ENCODE peak calls at places on chromosome 20, in ten cellular contexts. T, E, C, W, J, B, P, N, L and F are unnamed samples.

GRCh38 chr20:36384022-36384619 is 78.0 kb downstream of the DLGAP4 start:
- DNase-seq in W (peak; percentile 28), J (no peak), B (no peak), E (peak; percentile 19), N (no peak), T (peak; percentile 67), C (no peak), P (peak; percentile 24), L (no peak), F (peak; percentile 51)

GRCh38 chr20:17460119-17460518 is 71.1 kb downstream of the BFSP1 start:
- DNase-seq in P (no peak), W (no peak), L (no peak), N (no peak), J (no peak), T (no peak), B (no peak), C (no peak), E (no peak), F (no peak)

GRCh38 chr20:21725892-21726291 is 20.4 kb downstream of the PAX1 start:
- DNase-seq in T (no peak), P (no peak), L (no peak), W (no peak), E (no peak), B (no peak), C (no peak), J (no peak), N (no peak), F (no peak)

GRCh38 chr20:49612127-49612738 is 44.3 kb upstream of the PTGIS start:
- DNase-seq in E (no peak), N (peak; percentile 46), B (no peak), W (no peak), L (no peak), P (no peak), C (no peak), T (no peak), J (no peak), F (no peak)

GRCh38 chr20:24672181-24672880 is 202.9 kb downstream of the SYNDIG1 start:
- DNase-seq in P (no peak), E (no peak), T (no peak), W (no peak), B (no peak), L (no peak), J (no peak), C (no peak), N (no peak), F (no peak)

GRCh38 chr20:37202267-37202943 is 23.1 kb upstream of the MROH8 start:
- DNase-seq in L (no peak), P (peak; percentile 98), J (no peak), B (no peak), E (peak; percentile 98), C (no peak), W (peak; percentile 42), N (no peak), T (peak; percentile 89), F (peak; percentile 97)

GRCh38 chr20:20426472-20426907 is 58.6 kb downstream of the INSM1 start:
- DNase-seq in E (no peak), L (no peak), W (no peak), T (no peak), B (no peak), P (no peak), C (no peak), N (no peak), J (no peak), F (no peak)

GRCh38 chr20:14745830-14746229 is 408.4 kb upstream of the FLRT3 start:
- DNase-seq in T (no peak), E (no peak), P (no peak), N (no peak), B (no peak), J (no peak), L (no peak), C (no peak), W (no peak), F (no peak)

GRCh38 chr20:38108438-38109024 is 56.5 kb downstream of the TGM2 start:
- DNase-seq in N (peak; percentile 65), J (no peak), C (no peak), W (no peak), E (peak; percentile 87), B (no peak), P (peak; percentile 48), T (peak; percentile 63), L (no peak), F (peak; percentile 87)

GRCh38 chr20:44361021-44361420 is 5.5 kb downstream of the HNF4A start:
- DNase-seq in C (no peak), W (no peak), J (no peak), P (no peak), B (no peak), E (peak; percentile 8), T (no peak), N (no peak), L (no peak), F (no peak)

GRCh38 chr20:48010623-48011022 is 225.3 kb upstream of the SULF2 start:
- DNase-seq in C (no peak), L (no peak), W (no peak), B (no peak), N (no peak), J (no peak), P (no peak), E (no peak), T (no peak), F (no peak)

GRCh38 chr20:24050119-24050518 is 61.5 kb upstream of the GGTLC1 start:
- DNase-seq in C (no peak), T (no peak), W (no peak), N (no peak), J (no peak), E (no peak), L (no peak), B (no peak), P (no peak), F (no peak)

GRCh38 chr20:43653966-43654365 is 12.9 kb upstream of the MYBL2 start:
- DNase-seq in C (no peak), L (no peak), B (no peak), P (no peak), T (no peak), W (no peak), E (no peak), N (no peak), J (no peak), F (no peak)

GRCh38 chr20:4949833-4950178 is 51.5 kb downstream of the SLC23A2 start:
- DNase-seq in J (no peak), P (peak; percentile 63), L (no peak), N (no peak), W (peak; percentile 66), E (peak; percentile 68), C (no peak), B (peak; percentile 2), T (peak; percentile 67), F (peak; percentile 46)